ENCODE peak calls at places on chromosome 18, in nine cellular contexts. G, R, B, L, T, I, C, Z and O are unnamed samples.

GRCh38 chr18:48609820-48610815 is 71.3 kb downstream of the CTIF start:
- DNase-seq in G (no peak), R (no peak), B (no peak), L (no peak), T (no peak), I (no peak), C (no peak), Z (no peak), O (no peak)

GRCh38 chr18:76496200-76496890 is 1.3 kb upstream of the ZNF516 start:
- DNase-seq in G (no peak), R (no peak), B (peak; percentile 63), L (peak; percentile 39), T (peak; percentile 66), I (peak; percentile 64), C (peak; percentile 80), Z (no peak), O (no peak)

GRCh38 chr18:44518666-44519065 is 162.0 kb upstream of the SETBP1 start:
- DNase-seq in G (no peak), R (peak; percentile 32), B (no peak), L (peak; percentile 10), T (peak; percentile 27), I (no peak), C (no peak), Z (no peak), O (no peak)

GRCh38 chr18:801137-801536 is 10.9 kb downstream of the YES1 start:
- DNase-seq in G (no peak), R (no peak), B (no peak), L (no peak), T (peak; percentile 24), I (no peak), C (no peak), Z (no peak), O (no peak)

GRCh38 chr18:63878982-63879381 is 8.5 kb upstream of the SERPINB2 start:
- DNase-seq in G (no peak), R (no peak), B (no peak), L (no peak), T (no peak), I (no peak), C (no peak), Z (no peak), O (no peak)

GRCh38 chr18:52045946-52046345 is 294.1 kb upstream of the DCC start:
- DNase-seq in G (no peak), R (no peak), B (no peak), L (no peak), T (no peak), I (no peak), C (no peak), Z (no peak), O (no peak)

GRCh38 chr18:44887227-44887631 is 206.5 kb downstream of the SETBP1 start:
- DNase-seq in G (peak; percentile 58), R (peak; percentile 79), B (peak; percentile 72), L (peak; percentile 73), T (peak; percentile 96), I (no peak), C (no peak), Z (peak; percentile 29), O (no peak)

GRCh38 chr18:35528749-35529274 is 31.1 kb upstream of the INO80C start:
- DNase-seq in G (no peak), R (no peak), B (no peak), L (no peak), T (no peak), I (no peak), C (no peak), Z (no peak), O (no peak)

GRCh38 chr18:13627639-13628038 is 98.7 kb downstream of the FAM210A start:
- DNase-seq in G (no peak), R (no peak), B (no peak), L (no peak), T (no peak), I (no peak), C (no peak), Z (no peak), O (no peak)

DNA sequence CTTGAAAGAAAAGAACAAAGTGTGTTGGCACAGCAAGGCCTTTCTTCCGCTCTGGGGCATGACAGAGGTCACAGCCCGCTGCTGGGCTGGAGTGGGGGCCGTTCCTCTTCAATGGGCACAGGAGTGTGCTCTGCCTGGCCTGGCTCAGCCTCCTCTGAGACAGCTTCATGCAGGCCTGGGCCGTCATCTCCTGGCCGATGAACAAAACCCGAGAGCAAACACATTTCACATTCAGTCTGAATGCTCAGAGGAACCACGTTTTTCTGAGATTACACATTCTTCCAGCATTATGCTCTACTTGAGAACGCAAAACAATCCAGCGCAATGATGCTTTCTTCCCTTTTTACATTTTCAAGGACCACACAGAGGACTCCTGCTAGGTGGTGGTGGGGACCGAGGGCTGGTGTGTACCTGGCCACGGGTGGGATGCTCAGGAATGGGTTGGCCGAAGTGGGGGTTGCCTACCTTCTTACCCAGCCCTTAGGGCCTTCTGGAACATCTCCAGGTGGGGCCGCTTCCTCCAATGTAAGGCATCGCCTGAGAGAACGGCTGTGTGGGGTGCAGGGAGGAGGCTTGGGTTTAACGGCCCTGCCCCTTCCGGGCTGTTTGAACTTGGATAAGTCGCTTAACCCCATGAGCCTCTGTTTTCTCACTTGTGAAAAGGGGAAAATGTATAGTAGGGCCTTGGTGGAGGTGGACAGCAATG is 34.8 kb downstream of the EMILIN2 start:
- DNase-seq in G (no peak), R (no peak), B (no peak), L (no peak), T (peak; percentile 64), I (peak; percentile 60), C (no peak), Z (peak; percentile 74), O (peak; percentile 75)
- TF ChIP-seq CTCF in G (no peak), R (no peak), B (no peak), L (no peak), T (no peak), I (no peak), C (no peak), Z (peak; percentile 40), O (peak; percentile 31)

DNA sequence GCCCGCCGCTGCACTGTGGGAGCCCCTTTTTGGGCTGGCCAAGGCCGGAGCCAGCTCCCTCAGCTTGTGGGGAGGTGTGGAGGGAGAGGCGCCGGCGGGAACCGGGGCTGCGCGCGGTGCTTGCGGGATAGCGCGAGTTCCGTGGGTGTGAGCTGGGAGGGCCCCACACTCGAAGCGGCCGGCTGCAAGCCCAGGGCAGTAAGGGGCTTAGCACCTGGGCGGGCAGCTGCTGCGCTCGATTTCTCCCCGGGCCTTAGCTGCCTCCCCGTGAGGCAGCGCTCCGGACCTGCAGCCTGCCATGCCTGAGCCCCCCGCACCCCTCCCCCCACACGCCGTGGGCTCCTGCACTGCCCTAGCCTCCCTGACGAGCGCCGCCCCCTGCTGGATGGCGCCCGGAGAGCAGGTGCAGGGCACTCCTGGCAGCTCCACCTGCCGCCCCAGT is 124.4 kb downstream of the CCDC178 start:
- DNase-seq in G (no peak), R (no peak), B (no peak), L (no peak), T (no peak), I (no peak), C (peak; percentile 72), Z (no peak), O (no peak)
- TF ChIP-seq CTCF in G (no peak), R (no peak), B (no peak), L (no peak), T (no peak), I (no peak), C (peak; percentile 59), Z (no peak), O (no peak)

GRCh38 chr18:62714671-62715438 is 486 bp upstream of the PHLPP1 start:
- DNase-seq in G (peak; percentile 98), R (peak; percentile 97), B (peak; percentile 99), L (peak; percentile 99), T (peak; percentile 100), I (peak; percentile 91), C (peak; percentile 100), Z (peak; percentile 99), O (peak; percentile 100)
- TF ChIP-seq CTCF in G (peak; percentile 78), R (peak; percentile 77), B (no peak), L (peak; percentile 61), T (peak; percentile 68), I (peak; percentile 66), C (peak; percentile 67), Z (peak; percentile 83), O (peak; percentile 79)

GRCh38 chr18:38545071-38545470 is 979.5 kb upstream of the CELF4 start:
- DNase-seq in G (peak; percentile 29), R (peak; percentile 19), B (no peak), L (peak; percentile 81), T (peak; percentile 81), I (no peak), C (peak; percentile 82), Z (no peak), O (no peak)
- TF ChIP-seq CTCF in G (peak; percentile 44), R (peak; percentile 76), B (no peak), L (peak; percentile 34), T (peak; percentile 91), I (peak; percentile 34), C (peak; percentile 77), Z (no peak), O (no peak)

GRCh38 chr18:39209173-39209572 is 1643.6 kb upstream of the CELF4 start:
- DNase-seq in G (no peak), R (no peak), B (no peak), L (no peak), T (no peak), I (no peak), C (no peak), Z (no peak), O (no peak)
- TF ChIP-seq CTCF in G (no peak), R (no peak), B (no peak), L (no peak), T (no peak), I (no peak), C (no peak), Z (no peak), O (no peak)

GRCh38 chr18:79354350-79354749 is 41.4 kb upstream of the NFATC1 start:
- DNase-seq in G (no peak), R (no peak), B (no peak), L (no peak), T (no peak), I (no peak), C (no peak), Z (no peak), O (no peak)
- TF ChIP-seq CTCF in G (no peak), R (no peak), B (no peak), L (no peak), T (no peak), I (no peak), C (no peak), Z (no peak), O (no peak)

GRCh38 chr18:21912339-21913239 is 172.0 kb downstream of the MIB1 start:
- DNase-seq in G (no peak), R (no peak), B (no peak), L (no peak), T (no peak), I (no peak), C (peak; percentile 46), Z (no peak), O (no peak)
- TF ChIP-seq CTCF in G (no peak), R (no peak), B (no peak), L (no peak), T (no peak), I (no peak), C (peak; percentile 45), Z (no peak), O (no peak)